ENCODE peak calls at places on chromosomes 12 and 14, in ten cellular contexts. Z is dorsolateral prefrontal cortex; O is esophagus squamous epithelium; G is RWPE2; E is suprapubic skin; J is stomach; H is CD8-positive, alpha-beta T cell; V is cardiac fibroblast; P is BJ; M is A549. K is an unnamed sample.

GRCh38 chr12:15770021-15770420 is 19.2 kb downstream of the EPS8 start:
- DNase-seq in G (no peak), O (no peak), P (no peak), E (no peak), M (no peak), J (no peak), H (no peak), Z (no peak), V (no peak), K (no peak)

GRCh38 chr12:106527356-106527755 is 55.4 kb upstream of the RFX4 start:
- DNase-seq in P (no peak), H (no peak), J (no peak), M (no peak), V (peak; percentile 52), E (no peak), G (no peak), O (no peak), Z (no peak), K (no peak)

GRCh38 chr14:46381674-46382073 is 269.9 kb downstream of the RPL10L start:
- DNase-seq in E (no peak), V (no peak), O (no peak), Z (no peak), M (no peak), G (no peak), H (no peak), P (no peak), J (no peak), K (no peak)

GRCh38 chr14:32400480-32400879 is 71.4 kb downstream of the AKAP6 start:
- DNase-seq in G (no peak), Z (no peak), E (no peak), M (no peak), J (no peak), H (no peak), V (no peak), P (peak; percentile 88), O (no peak), K (peak; percentile 76)

GRCh38 chr14:100417466-100417865 is 94.3 kb downstream of the SLC25A47 start:
- DNase-seq in Z (peak; percentile 78), G (no peak), P (peak; percentile 66), H (no peak), M (peak; percentile 94), J (peak; percentile 57), O (no peak), E (no peak), V (peak; percentile 92), K (peak; percentile 78)

GRCh38 chr12:128178551-128178950 is 88.4 kb upstream of the TMEM132C start:
- DNase-seq in O (no peak), H (no peak), V (no peak), M (no peak), J (no peak), E (no peak), G (no peak), Z (no peak), P (no peak), K (no peak)

GRCh38 chr14:70047598-70048312 is 141.0 kb downstream of the SLC8A3 start:
- DNase-seq in O (no peak), H (no peak), P (no peak), M (peak; percentile 67), Z (no peak), V (no peak), G (no peak), E (no peak), J (no peak), K (no peak)

GRCh38 chr12:90854136-90854689 is 100.8 kb downstream of the CCER1 start:
- DNase-seq in V (peak; percentile 70), O (no peak), E (no peak), M (peak; percentile 31), G (no peak), P (no peak), H (no peak), Z (no peak), J (no peak), K (peak; percentile 35)

GRCh38 chr12:64088431-64089349 is 133.4 kb downstream of the KICS2 start:
- DNase-seq in O (peak; percentile 2), P (peak; percentile 76), E (peak; percentile 80), M (peak; percentile 88), H (no peak), Z (no peak), V (peak; percentile 98), J (peak; percentile 75), G (peak; percentile 62), K (peak; percentile 82)

GRCh38 chr12:116277393-116278258 is at the start of gene MED13L:
- DNase-seq in J (peak; percentile 91), P (no peak), Z (peak; percentile 85), M (peak; percentile 93), G (peak; percentile 80), O (peak; percentile 52), V (peak; percentile 83), E (peak; percentile 88), H (peak; percentile 84), K (peak; percentile 35)

GRCh38 chr14:88258026-88258425 is 65.0 kb downstream of the KCNK10 start:
- DNase-seq in E (no peak), H (no peak), V (no peak), O (no peak), J (no peak), P (no peak), M (no peak), G (no peak), Z (no peak), K (no peak)

GRCh38 chr14:94345344-94346072 is 22.4 kb upstream of the SERPINA6 start:
- DNase-seq in V (peak; percentile 79), E (no peak), P (peak; percentile 82), G (no peak), O (no peak), J (no peak), Z (no peak), H (no peak), M (peak; percentile 82), K (peak; percentile 86)

GRCh38 chr12:104698871-104699270 is 242.1 kb downstream of the CHST11 start:
- DNase-seq in P (no peak), E (no peak), M (no peak), Z (no peak), J (no peak), G (no peak), V (peak; percentile 62), H (no peak), O (no peak), K (no peak)

DNA sequence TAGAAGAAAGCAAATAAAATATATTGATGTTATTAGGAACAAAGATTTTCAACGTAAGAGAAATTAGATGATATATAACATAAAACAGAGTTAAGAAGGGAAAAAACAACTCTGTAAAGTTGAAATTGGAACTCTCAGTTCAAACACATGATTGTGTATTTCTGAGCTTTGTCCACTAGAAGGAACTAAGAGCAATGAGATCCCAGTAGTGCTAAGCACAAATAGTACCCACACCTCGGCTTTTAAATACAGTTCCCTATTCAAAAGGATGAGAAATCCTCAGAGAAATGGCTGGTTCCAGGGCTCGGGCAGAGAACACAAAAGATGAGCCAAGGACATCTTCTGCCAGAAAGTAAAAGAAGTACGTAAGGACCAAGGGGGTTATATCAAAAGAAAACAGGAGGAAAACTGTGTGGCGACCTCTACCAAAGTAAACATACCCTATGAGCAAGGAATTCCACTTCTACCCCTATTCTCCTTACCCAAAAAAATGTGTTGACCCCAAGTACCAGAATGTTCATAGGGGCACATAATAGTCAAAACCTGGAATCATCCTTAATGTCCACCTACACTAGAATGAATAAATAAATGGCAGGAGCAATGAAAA is 96.6 kb downstream of the SPTSSA start:
- DNase-seq in G (no peak), V (peak; percentile 35), Z (no peak), P (no peak), M (no peak), H (no peak), O (no peak), E (no peak), J (no peak), K (no peak)
- TF ChIP-seq CTCF in G (peak; percentile 22), V (peak; percentile 8), Z (peak; percentile 29), P (peak; percentile 39), M (peak; percentile 46), H (no peak), O (no peak), E (no peak), J (peak; percentile 53), K (no peak)

DNA sequence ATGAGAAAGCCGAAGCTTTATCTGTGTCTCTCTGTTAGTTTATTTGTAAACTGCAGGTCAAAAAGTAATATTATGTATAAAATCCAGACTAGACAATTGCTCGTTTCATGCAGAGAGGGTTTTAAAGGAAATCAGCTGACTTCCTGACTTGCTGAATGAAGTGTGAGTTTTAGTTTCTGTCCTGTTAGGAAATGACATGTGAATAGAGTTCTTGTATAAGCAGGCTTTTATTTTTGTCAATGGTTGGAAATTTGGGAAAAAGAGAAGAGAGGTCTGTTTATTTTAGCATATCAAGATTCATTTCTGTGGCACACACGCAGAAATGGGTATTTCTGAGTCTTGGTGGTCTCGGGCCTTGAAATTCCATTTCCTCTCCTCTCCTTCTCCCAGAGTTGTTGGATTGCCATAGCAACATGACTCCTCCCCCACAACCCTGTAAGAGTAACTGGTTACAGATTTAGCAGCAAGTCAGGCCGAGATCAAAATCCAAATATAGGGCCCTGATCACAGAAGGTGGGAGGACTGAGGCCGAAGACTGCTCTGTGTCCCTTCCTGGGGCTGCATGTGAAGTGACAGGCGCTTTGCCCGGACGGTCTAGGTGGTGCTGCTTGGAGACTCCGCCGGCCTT is 60.9 kb downstream of the SAMD4A start:
- DNase-seq in M (no peak), O (no peak), Z (no peak), P (no peak), V (peak; percentile 77), J (no peak), G (no peak), E (peak; percentile 74), H (peak; percentile 36), K (no peak)
- H3K4me3 ChIP-seq in M (no peak overlapping the region), O (peak overlapping the region; percentile 14), Z (peak overlapping the region; percentile 35), P (no peak overlapping the region), V (peak overlapping the region; percentile 11), J (peak overlapping the region; percentile 22), G (no peak overlapping the region), E (peak overlapping the region; percentile 32), H (peak overlapping the region; percentile 38), K (no peak overlapping the region)

DNA sequence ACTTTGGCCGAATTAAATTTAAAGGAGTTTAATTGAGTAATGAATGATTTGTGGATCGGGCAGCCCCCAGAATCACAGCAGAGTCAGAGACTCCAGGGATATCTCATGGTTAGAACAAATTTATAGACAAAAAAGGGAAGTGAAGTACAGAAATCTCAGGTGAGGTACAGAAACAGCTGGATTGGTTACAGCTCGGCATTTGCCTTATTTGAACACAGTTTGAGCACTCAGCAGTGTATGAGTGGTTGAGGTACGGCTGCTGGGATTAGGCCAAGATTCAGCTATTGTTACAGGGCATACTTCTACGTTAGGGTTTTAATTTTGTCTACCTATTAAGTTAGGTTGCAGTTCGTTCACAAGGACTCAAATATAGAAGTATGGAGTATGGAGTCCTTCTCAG is 23.3 kb downstream of the CCDC38 start:
- DNase-seq in Z (no peak), G (no peak), E (no peak), O (no peak), M (no peak), H (no peak), P (no peak), J (no peak), V (no peak), K (no peak)
- TF ChIP-seq CTCF in Z (no peak), G (no peak), E (no peak), O (no peak), M (no peak), H (no peak), P (no peak), J (no peak), V (no peak), K (no peak)

GRCh38 chr12:124655317-124656213 is 88.2 kb upstream of the NCOR2 start:
- DNase-seq in H (no peak), V (peak; percentile 95), O (no peak), M (peak; percentile 44), G (no peak), Z (peak; percentile 90), P (peak; percentile 50), E (no peak), J (peak; percentile 47), K (no peak)
- H3K4me3 ChIP-seq in H (no peak overlapping the region), V (no peak overlapping the region), O (peak overlapping the region; percentile 5), M (no peak overlapping the region), G (no peak overlapping the region), Z (peak overlapping the region; percentile 33), P (no peak overlapping the region), E (peak overlapping the region; percentile 22), J (peak overlapping the region; percentile 30), K (peak overlapping the region; percentile 1)

K was measured in AG09309.